ENCODE peak calls at places on chromosomes 3 and 15, in four cellular contexts. One of them, this sample, is unnamed.

GRCh38 chr3:41369838-41370237 is 170.5 kb downstream of the CTNNB1 start:
- DNase-seq in BE2C: no peak
- DNase-seq in fibroblast of pulmonary artery: peak; percentile 6
- DNase-seq in AG09309: no peak
- DNase-seq in this sample: no peak

GRCh38 chr15:58510715-58511465 is 79.1 kb downstream of the LIPC start:
- DNase-seq in fibroblast of pulmonary artery: peak; percentile 68
- DNase-seq in BE2C: no peak
- DNase-seq in AG09309: no peak
- DNase-seq in this sample: no peak

GRCh38 chr3:182216311-182216970 is 504.7 kb downstream of the SOX2 start:
- DNase-seq in fibroblast of pulmonary artery: no peak
- DNase-seq in BE2C: peak; percentile 21
- DNase-seq in AG09309: no peak
- DNase-seq in this sample: no peak

GRCh38 chr3:172622916-172623700 is 87.8 kb downstream of the NCEH1 start:
- DNase-seq in BE2C: peak; percentile 32
- DNase-seq in fibroblast of pulmonary artery: peak; percentile 78
- DNase-seq in AG09309: no peak
- DNase-seq in this sample: no peak

GRCh38 chr15:78993931-78994530 is 49.2 kb upstream of the CTSH start:
- DNase-seq in fibroblast of pulmonary artery: no peak
- DNase-seq in BE2C: no peak
- DNase-seq in AG09309: no peak
- DNase-seq in this sample: no peak

GRCh38 chr15:90640862-90641261 is 76.3 kb upstream of the BLM start:
- DNase-seq in AG09309: no peak
- DNase-seq in fibroblast of pulmonary artery: no peak
- DNase-seq in BE2C: no peak
- DNase-seq in this sample: no peak

GRCh38 chr3:47491186-47491585 is 15.4 kb upstream of the SCAP start:
- DNase-seq in fibroblast of pulmonary artery: no peak
- DNase-seq in AG09309: no peak
- DNase-seq in BE2C: no peak
- DNase-seq in this sample: no peak

GRCh38 chr3:16810593-16811367 is 74.0 kb upstream of the PLCL2 start:
- DNase-seq in fibroblast of pulmonary artery: no peak
- DNase-seq in BE2C: no peak
- DNase-seq in AG09309: no peak
- DNase-seq in this sample: no peak

GRCh38 chr15:99409097-99409473 is 156.7 kb upstream of the MEF2A start:
- DNase-seq in fibroblast of pulmonary artery: peak; percentile 71
- DNase-seq in AG09309: peak; percentile 23
- DNase-seq in BE2C: peak; percentile 67
- DNase-seq in this sample: no peak

GRCh38 chr3:10023587-10024310 is 2.5 kb upstream of the FANCD2 start:
- DNase-seq in BE2C: no peak
- DNase-seq in fibroblast of pulmonary artery: peak; percentile 89
- DNase-seq in AG09309: no peak
- DNase-seq in this sample: no peak

GRCh38 chr3:128665362-128666021 is 14.9 kb upstream of the RPN1 start:
- DNase-seq in BE2C: no peak
- DNase-seq in fibroblast of pulmonary artery: peak; percentile 41
- DNase-seq in AG09309: no peak
- DNase-seq in this sample: no peak

DNA sequence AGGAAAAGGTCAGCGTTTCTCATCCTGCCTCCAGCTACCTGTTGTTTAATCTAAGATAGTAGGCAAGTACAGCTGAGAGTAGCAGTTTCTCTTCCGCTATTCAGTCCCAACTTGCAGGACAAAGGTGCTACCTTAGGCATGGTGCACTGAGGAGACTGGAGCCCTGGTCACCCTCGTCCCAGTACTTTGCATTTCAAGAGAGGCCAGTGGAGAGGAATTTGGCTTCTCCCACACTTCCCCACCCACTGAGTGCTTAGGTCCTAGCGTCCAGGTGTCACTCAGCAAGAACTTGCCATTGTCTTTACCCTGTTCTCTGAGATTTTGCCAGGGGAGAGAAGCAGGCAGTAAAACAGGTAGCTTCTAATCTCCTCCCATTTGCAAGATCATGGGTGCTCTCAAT is 12.5 kb upstream of the RPN1 start:
- DNase-seq in fibroblast of pulmonary artery: no peak
- DNase-seq in AG09309: no peak
- DNase-seq in BE2C: no peak
- DNase-seq in this sample: no peak
- TF ChIP-seq CTCF in fibroblast of pulmonary artery: no peak
- TF ChIP-seq CTCF in AG09309: no peak
- TF ChIP-seq CTCF in BE2C: no peak
- TF ChIP-seq CTCF in this sample: no peak

DNA sequence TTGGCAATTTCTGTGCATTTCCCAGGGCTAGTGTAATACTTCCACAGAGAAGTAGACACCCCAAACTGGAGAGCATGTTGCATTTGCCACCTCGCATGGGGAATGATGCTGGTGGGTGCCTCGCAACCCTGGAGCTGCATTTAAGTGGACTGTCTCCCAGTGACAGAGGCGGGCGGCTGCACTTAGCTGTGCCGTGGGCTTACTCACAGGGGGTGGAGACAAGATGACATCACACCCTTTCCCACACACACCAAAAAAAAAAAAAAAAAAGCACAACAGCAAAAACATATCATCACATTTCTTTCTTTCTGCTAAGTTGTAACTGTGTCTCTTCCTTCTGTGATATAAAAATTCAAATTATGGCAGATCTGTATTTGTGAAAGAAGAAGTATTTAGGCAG is at the start of gene ABI3BP:
- DNase-seq in fibroblast of pulmonary artery: peak; percentile 86
- DNase-seq in BE2C: peak; percentile 80
- DNase-seq in AG09309: peak; percentile 70
- DNase-seq in this sample: no peak
- H3K4me3 ChIP-seq in fibroblast of pulmonary artery: peak within 1 kb of the TSS; percentile 51
- H3K4me3 ChIP-seq in BE2C: peak within 1 kb of the TSS; percentile 31
- H3K4me3 ChIP-seq in AG09309: peak within 1 kb of the TSS; percentile 48
- H3K4me3 ChIP-seq in this sample: peak within 1 kb of the TSS; percentile 59

DNA sequence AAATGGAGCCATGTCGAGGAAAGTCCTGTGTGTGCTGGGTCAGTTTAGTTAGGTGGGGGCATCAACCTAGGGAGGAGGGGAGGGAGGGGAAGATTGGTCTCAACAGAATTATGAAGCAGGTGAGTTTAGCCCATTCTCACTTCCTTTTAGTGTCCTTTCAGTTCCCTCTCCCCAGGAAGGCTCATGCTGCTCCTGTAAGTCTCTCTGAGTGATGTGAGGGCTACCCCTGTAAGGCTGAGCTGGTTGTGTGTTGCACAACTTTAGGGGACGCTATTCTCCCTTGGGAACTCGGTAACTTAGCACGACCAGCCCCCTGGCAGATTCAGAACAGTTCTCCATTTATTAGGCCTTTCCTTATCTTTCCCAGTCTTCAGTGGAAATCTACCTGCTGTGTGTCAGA is 21.2 kb downstream of the IL5RA start:
- DNase-seq in fibroblast of pulmonary artery: no peak
- DNase-seq in BE2C: no peak
- DNase-seq in AG09309: no peak
- DNase-seq in this sample: no peak
- TF ChIP-seq CTCF in fibroblast of pulmonary artery: no peak
- TF ChIP-seq CTCF in BE2C: no peak
- TF ChIP-seq CTCF in AG09309: no peak
- TF ChIP-seq CTCF in this sample: no peak

GRCh38 chr3:124834723-124835718 is 52.1 kb downstream of the ITGB5 start:
- DNase-seq in BE2C: peak; percentile 64
- DNase-seq in AG09309: no peak
- DNase-seq in fibroblast of pulmonary artery: peak; percentile 90
- DNase-seq in this sample: peak; percentile 63
- H3K4me3 ChIP-seq in BE2C: no peak overlapping the region
- H3K4me3 ChIP-seq in AG09309: no peak overlapping the region
- H3K4me3 ChIP-seq in fibroblast of pulmonary artery: no peak overlapping the region
- H3K4me3 ChIP-seq in this sample: peak overlapping the region; percentile 29